ENCODE peak calls at places on chromosomes 1 and 21, in four cellular contexts. F is GM12878, E is K562, N is WTC11. V is an unnamed sample.

GRCh38 chr1:143652744-143653143 is 319.0 kb downstream of the FAM72C start:
- DNase-seq in F (no peak), E (no peak), N (no peak), V (no peak)

GRCh38 chr1:209899948-209900347 is 38.1 kb upstream of the SYT14 start:
- DNase-seq in F (no peak), E (peak; percentile 62), N (peak; percentile 82), V (peak; percentile 20)

GRCh38 chr1:36133484-36133883 is 8.5 kb upstream of the COL8A2 start:
- DNase-seq in F (no peak), E (no peak), N (no peak), V (no peak)

GRCh38 chr1:43317817-43318471 is 17.2 kb downstream of the TIE1 start:
- DNase-seq in F (no peak), E (peak; percentile 44), N (no peak), V (no peak)

GRCh38 chr1:58914925-58915324 is 131.1 kb upstream of the JUN start:
- DNase-seq in F (no peak), E (no peak), N (no peak), V (no peak)

GRCh38 chr1:8394456-8395321 is 76.8 kb downstream of the SLC45A1 start:
- DNase-seq in F (no peak), E (no peak), N (no peak), V (no peak)

GRCh38 chr1:109531205-109531779 is 8.4 kb upstream of the GPR61 start:
- DNase-seq in F (no peak), E (no peak), N (no peak), V (no peak)

GRCh38 chr1:41914515-41914914 is 4.2 kb downstream of the HIVEP3 start:
- DNase-seq in F (no peak), E (no peak), N (no peak), V (no peak)

GRCh38 chr1:109815809-109816791 is 52.4 kb upstream of the EPS8L3 start:
- DNase-seq in F (peak; percentile 90), E (no peak), N (no peak), V (no peak)

GRCh38 chr1:42043182-42043581 is 110.0 kb upstream of the GUCA2B start:
- DNase-seq in F (no peak), E (no peak), N (no peak), V (no peak)

GRCh38 chr1:31861346-31861745 is 45.5 kb upstream of the SPOCD1 start:
- DNase-seq in F (peak; percentile 24), E (peak; percentile 69), N (no peak), V (no peak)

GRCh38 chr1:81921851-81922462 is 121.2 kb downstream of the ADGRL2 start:
- DNase-seq in F (no peak), E (no peak), N (no peak), V (no peak)

GRCh38 chr1:115373305-115373704 is 35.3 kb upstream of the NGF start:
- DNase-seq in F (no peak), E (no peak), N (no peak), V (no peak)

GRCh38 chr1:52751589-52752306 is 25.5 kb downstream of the ZYG11B start:
- DNase-seq in F (no peak), E (peak; percentile 84), N (no peak), V (no peak)

GRCh38 chr1:31182352-31182751 is 57.3 kb downstream of the NKAIN1 start:
- DNase-seq in F (no peak), E (peak; percentile 85), N (peak; percentile 90), V (peak; percentile 33)

GRCh38 chr1:15323989-15324866 is 77.2 kb downstream of the FHAD1 start:
- DNase-seq in F (no peak), E (peak; percentile 43), N (no peak), V (no peak)

GRCh38 chr1:156571261-156571958 is 955 bp downstream of the IQGAP3 start:
- DNase-seq in F (no peak), E (no peak), N (no peak), V (no peak)

GRCh38 chr1:37137018-37137417 is 102.7 kb upstream of the GRIK3 start:
- DNase-seq in F (no peak), E (no peak), N (no peak), V (no peak)

GRCh38 chr1:231124746-231125145 is 37.1 kb upstream of the TRIM67 start:
- DNase-seq in F (no peak), E (no peak), N (no peak), V (peak; percentile 13)

GRCh38 chr21:42878678-42878992 is 704 bp downstream of the WDR4 start:
- DNase-seq in F (no peak), E (no peak), N (no peak), V (no peak)

GRCh38 chr1:236395780-236396664 is 1.9 kb downstream of the EDARADD start:
- DNase-seq in F (no peak), E (peak; percentile 43), N (no peak), V (no peak)

GRCh38 chr21:16633851-16634521 is 878.9 kb upstream of the CXADR start:
- DNase-seq in F (no peak), E (no peak), N (no peak), V (no peak)

GRCh38 chr1:5430911-5431310 is 561.3 kb downstream of the NPHP4 start:
- DNase-seq in F (no peak), E (no peak), N (no peak), V (peak; percentile 63)

GRCh38 chr1:195733826-195734225 is 874.4 kb downstream of the KCNT2 start:
- DNase-seq in F (no peak), E (peak; percentile 38), N (peak; percentile 28), V (peak; percentile 8)

GRCh38 chr1:31422505-31423319 is 9.7 kb downstream of the SERINC2 start:
- DNase-seq in F (peak; percentile 47), E (peak; percentile 82), N (peak; percentile 83), V (peak; percentile 70)

GRCh38 chr21:19228241-19228640 is 824.7 kb upstream of the TMPRSS15 start:
- DNase-seq in F (no peak), E (no peak), N (no peak), V (no peak)

GRCh38 chr1:204472660-204473059 is 21.9 kb downstream of the PIK3C2B start:
- DNase-seq in F (no peak), E (no peak), N (no peak), V (no peak)

GRCh38 chr1:44256762-44257554 is 43.7 kb downstream of the DMAP1 start:
- DNase-seq in F (no peak), E (no peak), N (no peak), V (no peak)

GRCh38 chr1:202568466-202569196 is 141.6 kb downstream of the SYT2 start:
- DNase-seq in F (no peak), E (no peak), N (no peak), V (no peak)
- TF ChIP-seq ETV6 in F (no peak), E (no peak), N (no peak), V (no peak)

GRCh38 chr21:15390049-15390448 is 325.2 kb upstream of the NRIP1 start:
- DNase-seq in F (no peak), E (no peak), N (no peak), V (no peak)
- TF ChIP-seq ETV6 in F (no peak), E (no peak), N (no peak), V (no peak)

DNA sequence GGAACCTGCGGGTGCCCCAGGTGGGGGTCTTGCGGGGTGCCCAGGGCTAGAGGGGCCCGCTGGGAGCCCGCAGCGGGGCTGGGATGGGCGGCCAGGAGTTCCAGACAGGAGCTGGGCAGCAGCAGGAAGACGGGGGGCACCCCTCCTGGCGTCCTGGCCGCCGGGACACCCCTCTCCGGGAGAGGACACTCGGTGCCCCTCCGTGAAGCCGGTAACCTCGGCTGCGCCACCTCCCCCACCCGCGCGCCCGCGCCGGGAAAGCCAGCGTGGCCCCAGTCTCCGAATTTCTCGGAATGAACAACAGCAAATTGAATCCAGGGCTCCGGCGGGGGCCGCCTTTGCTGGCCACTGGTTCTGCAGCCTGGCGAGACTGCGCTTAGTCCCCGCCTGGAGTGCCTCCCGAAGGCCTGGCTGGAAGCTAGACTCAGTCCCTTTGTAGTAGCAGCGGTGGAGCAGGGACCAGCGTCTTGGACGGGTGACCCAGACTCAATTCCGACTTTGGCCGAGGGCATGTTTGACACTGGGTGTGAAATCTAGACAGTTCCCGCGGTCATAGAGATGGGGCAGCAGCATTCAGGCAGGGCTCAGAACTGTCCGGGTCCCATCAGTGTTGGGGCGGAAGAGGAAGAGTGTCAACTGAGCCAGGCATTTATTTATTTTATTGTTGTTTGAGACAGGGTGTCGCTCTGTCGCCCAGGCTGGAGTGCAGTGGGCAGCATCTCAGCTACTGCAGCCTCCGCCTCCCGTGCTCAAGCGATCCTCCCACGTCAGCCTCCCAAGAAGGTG is 766 bp downstream of the IFNGR2 start:
- DNase-seq in F (no peak), E (peak; percentile 71), N (peak; percentile 49), V (peak; percentile 26)
- TF ChIP-seq ETV6 in F (no peak), E (no peak), N (no peak), V (no peak)

DNA sequence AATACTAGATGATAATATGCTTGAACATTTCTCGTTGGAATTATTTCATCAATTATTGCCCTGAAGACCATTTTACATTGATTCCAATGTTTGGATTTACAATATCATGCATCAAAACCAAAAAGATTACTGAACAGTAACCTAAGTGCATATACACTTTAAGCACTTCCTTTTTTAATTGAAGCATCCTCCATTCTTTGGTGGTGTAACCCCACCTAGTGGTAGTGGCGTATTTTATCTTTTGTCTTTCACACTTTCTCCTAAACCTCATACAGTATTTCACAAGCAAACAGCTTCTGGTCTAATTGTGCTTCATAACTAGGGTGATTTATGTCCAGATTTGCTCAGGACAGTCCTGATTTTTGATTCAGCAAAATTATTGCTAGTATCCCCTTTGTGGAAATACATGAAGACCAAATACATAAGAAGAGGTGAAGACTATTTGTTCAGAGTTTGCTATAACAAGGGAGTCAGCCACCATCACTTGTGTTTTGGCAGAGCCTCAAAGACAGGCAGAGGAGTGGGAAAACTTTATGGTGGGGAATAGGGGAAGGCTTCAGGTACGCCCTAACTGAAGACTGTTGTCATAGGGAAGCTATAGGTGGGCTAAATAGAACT is 3.4 kb upstream of the NVL start:
- DNase-seq in F (peak; percentile 56), E (peak; percentile 81), N (no peak), V (peak; percentile 60)
- TF ChIP-seq ETV6 in F (no peak), E (no peak), N (no peak), V (no peak)

DNA sequence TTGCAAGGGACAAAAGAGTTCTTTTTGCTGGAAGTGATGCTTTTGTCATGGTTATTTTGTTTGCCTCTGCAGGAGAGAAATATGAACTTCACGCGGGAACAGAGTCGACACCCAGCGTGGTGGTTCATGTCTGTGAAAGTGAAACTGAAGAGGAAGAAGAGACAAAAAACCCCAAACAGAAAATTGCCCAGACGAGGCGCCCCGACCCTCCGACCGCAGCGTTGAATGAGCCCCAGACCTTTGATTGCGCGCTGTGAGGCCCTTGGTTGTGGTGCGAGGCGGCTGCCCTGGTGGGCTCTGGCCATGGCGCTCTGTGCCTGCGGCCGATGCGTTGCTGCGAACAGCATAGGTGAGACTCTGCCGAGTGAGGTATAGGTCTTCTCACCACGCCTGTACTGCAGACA is 20.9 kb upstream of the NCMAP start:
- DNase-seq in F (no peak), E (peak; percentile 13), N (peak; percentile 26), V (no peak)
- TF ChIP-seq ETV6 in F (no peak), E (no peak), N (no peak), V (no peak)

V was measured in HepG2.